ENCODE peak calls at places on chromosomes 3 and 15, in ten cellular contexts. One of them, this sample, is unnamed.

GRCh38 chr3:194555175-194556062 is 68.6 kb upstream of the ATP13A3 start:
- DNase-seq in iris pigment epithelial cell: no peak
- DNase-seq in NCI-H1436 treated with DMSO at 0.1 percent for 48 hours: no peak
- DNase-seq in H1: no peak
- DNase-seq in activated CD8-positive, alpha-beta memory T cell treated with anti-CD3 and anti-CD28 coated beads, Interleukin-2, amount 50 U/mL, for 4 hours: no peak
- DNase-seq in fibroblast of pulmonary artery: no peak
- DNase-seq in activated T-cell treated with anti-CD3 and anti-CD28 coated beads for 4 hours: no peak
- DNase-seq in fibroblast of villous mesenchyme: no peak
- DNase-seq in anterior cingulate cortex: no peak
- DNase-seq in stimulated activated CD8-positive, alpha-beta memory T cell treated with anti-CD3 and anti-CD28 coated beads, Interleukin-12 subunit alpha, Interleukin-12 subunit beta, amount 100 ng/mL, for 1 hour: no peak
- DNase-seq in this sample: no peak

GRCh38 chr15:65130941-65131340 is 2.7 kb downstream of the PDCD7 start:
- DNase-seq in iris pigment epithelial cell: peak
- DNase-seq in NCI-H1436 treated with DMSO at 0.1 percent for 48 hours: no peak
- DNase-seq in H1: no peak
- DNase-seq in activated CD8-positive, alpha-beta memory T cell treated with anti-CD3 and anti-CD28 coated beads, Interleukin-2, amount 50 U/mL, for 4 hours: no peak
- DNase-seq in fibroblast of pulmonary artery: no peak
- DNase-seq in activated T-cell treated with anti-CD3 and anti-CD28 coated beads for 4 hours: no peak
- DNase-seq in fibroblast of villous mesenchyme: no peak
- DNase-seq in anterior cingulate cortex: no peak
- DNase-seq in stimulated activated CD8-positive, alpha-beta memory T cell treated with anti-CD3 and anti-CD28 coated beads, Interleukin-12 subunit alpha, Interleukin-12 subunit beta, amount 100 ng/mL, for 1 hour: no peak
- DNase-seq in this sample: peak

GRCh38 chr3:17740703-17741102 is 1.7 kb downstream of the TBC1D5 start:
- DNase-seq in iris pigment epithelial cell: peak
- DNase-seq in NCI-H1436 treated with DMSO at 0.1 percent for 48 hours: no peak
- DNase-seq in H1: no peak
- DNase-seq in activated CD8-positive, alpha-beta memory T cell treated with anti-CD3 and anti-CD28 coated beads, Interleukin-2, amount 50 U/mL, for 4 hours: no peak
- DNase-seq in fibroblast of pulmonary artery: peak
- DNase-seq in activated T-cell treated with anti-CD3 and anti-CD28 coated beads for 4 hours: no peak
- DNase-seq in fibroblast of villous mesenchyme: peak
- DNase-seq in anterior cingulate cortex: no peak
- DNase-seq in stimulated activated CD8-positive, alpha-beta memory T cell treated with anti-CD3 and anti-CD28 coated beads, Interleukin-12 subunit alpha, Interleukin-12 subunit beta, amount 100 ng/mL, for 1 hour: no peak
- DNase-seq in this sample: peak

GRCh38 chr15:39403674-39404117 is 177.2 kb upstream of the THBS1 start:
- DNase-seq in iris pigment epithelial cell: peak
- DNase-seq in NCI-H1436 treated with DMSO at 0.1 percent for 48 hours: peak
- DNase-seq in H1: no peak
- DNase-seq in activated CD8-positive, alpha-beta memory T cell treated with anti-CD3 and anti-CD28 coated beads, Interleukin-2, amount 50 U/mL, for 4 hours: no peak
- DNase-seq in fibroblast of pulmonary artery: peak
- DNase-seq in activated T-cell treated with anti-CD3 and anti-CD28 coated beads for 4 hours: no peak
- DNase-seq in fibroblast of villous mesenchyme: peak
- DNase-seq in anterior cingulate cortex: no peak
- DNase-seq in stimulated activated CD8-positive, alpha-beta memory T cell treated with anti-CD3 and anti-CD28 coated beads, Interleukin-12 subunit alpha, Interleukin-12 subunit beta, amount 100 ng/mL, for 1 hour: no peak
- DNase-seq in this sample: peak

GRCh38 chr15:33089878-33090757 is 104.4 kb downstream of the FMN1 start:
- DNase-seq in iris pigment epithelial cell: peak
- DNase-seq in NCI-H1436 treated with DMSO at 0.1 percent for 48 hours: no peak
- DNase-seq in H1: no peak
- DNase-seq in activated CD8-positive, alpha-beta memory T cell treated with anti-CD3 and anti-CD28 coated beads, Interleukin-2, amount 50 U/mL, for 4 hours: no peak
- DNase-seq in fibroblast of pulmonary artery: peak
- DNase-seq in activated T-cell treated with anti-CD3 and anti-CD28 coated beads for 4 hours: no peak
- DNase-seq in fibroblast of villous mesenchyme: peak
- DNase-seq in anterior cingulate cortex: no peak
- DNase-seq in stimulated activated CD8-positive, alpha-beta memory T cell treated with anti-CD3 and anti-CD28 coated beads, Interleukin-12 subunit alpha, Interleukin-12 subunit beta, amount 100 ng/mL, for 1 hour: no peak
- DNase-seq in this sample: peak

GRCh38 chr15:35911052-35911780 is 365.3 kb upstream of the DPH6 start:
- DNase-seq in iris pigment epithelial cell: no peak
- DNase-seq in NCI-H1436 treated with DMSO at 0.1 percent for 48 hours: no peak
- DNase-seq in H1: no peak
- DNase-seq in activated CD8-positive, alpha-beta memory T cell treated with anti-CD3 and anti-CD28 coated beads, Interleukin-2, amount 50 U/mL, for 4 hours: no peak
- DNase-seq in fibroblast of pulmonary artery: no peak
- DNase-seq in activated T-cell treated with anti-CD3 and anti-CD28 coated beads for 4 hours: no peak
- DNase-seq in fibroblast of villous mesenchyme: no peak
- DNase-seq in anterior cingulate cortex: no peak
- DNase-seq in stimulated activated CD8-positive, alpha-beta memory T cell treated with anti-CD3 and anti-CD28 coated beads, Interleukin-12 subunit alpha, Interleukin-12 subunit beta, amount 100 ng/mL, for 1 hour: no peak
- DNase-seq in this sample: no peak

GRCh38 chr3:107657971-107658370 is 135.2 kb downstream of the BBX start:
- DNase-seq in iris pigment epithelial cell: peak
- DNase-seq in NCI-H1436 treated with DMSO at 0.1 percent for 48 hours: no peak
- DNase-seq in H1: no peak
- DNase-seq in activated CD8-positive, alpha-beta memory T cell treated with anti-CD3 and anti-CD28 coated beads, Interleukin-2, amount 50 U/mL, for 4 hours: no peak
- DNase-seq in fibroblast of pulmonary artery: peak
- DNase-seq in activated T-cell treated with anti-CD3 and anti-CD28 coated beads for 4 hours: no peak
- DNase-seq in fibroblast of villous mesenchyme: peak
- DNase-seq in anterior cingulate cortex: no peak
- DNase-seq in stimulated activated CD8-positive, alpha-beta memory T cell treated with anti-CD3 and anti-CD28 coated beads, Interleukin-12 subunit alpha, Interleukin-12 subunit beta, amount 100 ng/mL, for 1 hour: no peak
- DNase-seq in this sample: peak

GRCh38 chr3:160665784-160666526 is 11.0 kb upstream of the ARL14 start:
- DNase-seq in iris pigment epithelial cell: peak
- DNase-seq in NCI-H1436 treated with DMSO at 0.1 percent for 48 hours: peak
- DNase-seq in H1: no peak
- DNase-seq in activated CD8-positive, alpha-beta memory T cell treated with anti-CD3 and anti-CD28 coated beads, Interleukin-2, amount 50 U/mL, for 4 hours: no peak
- DNase-seq in fibroblast of pulmonary artery: peak
- DNase-seq in activated T-cell treated with anti-CD3 and anti-CD28 coated beads for 4 hours: no peak
- DNase-seq in fibroblast of villous mesenchyme: peak
- DNase-seq in anterior cingulate cortex: no peak
- DNase-seq in stimulated activated CD8-positive, alpha-beta memory T cell treated with anti-CD3 and anti-CD28 coated beads, Interleukin-12 subunit alpha, Interleukin-12 subunit beta, amount 100 ng/mL, for 1 hour: no peak
- DNase-seq in this sample: peak

GRCh38 chr15:57307527-57308193 is 68.6 kb upstream of the CGNL1 start:
- DNase-seq in iris pigment epithelial cell: no peak
- DNase-seq in NCI-H1436 treated with DMSO at 0.1 percent for 48 hours: no peak
- DNase-seq in H1: no peak
- DNase-seq in activated CD8-positive, alpha-beta memory T cell treated with anti-CD3 and anti-CD28 coated beads, Interleukin-2, amount 50 U/mL, for 4 hours: no peak
- DNase-seq in fibroblast of pulmonary artery: no peak
- DNase-seq in activated T-cell treated with anti-CD3 and anti-CD28 coated beads for 4 hours: no peak
- DNase-seq in fibroblast of villous mesenchyme: peak
- DNase-seq in anterior cingulate cortex: no peak
- DNase-seq in stimulated activated CD8-positive, alpha-beta memory T cell treated with anti-CD3 and anti-CD28 coated beads, Interleukin-12 subunit alpha, Interleukin-12 subunit beta, amount 100 ng/mL, for 1 hour: no peak
- DNase-seq in this sample: no peak

GRCh38 chr3:189041482-189042090 is 130.2 kb upstream of the TPRG1 start:
- DNase-seq in iris pigment epithelial cell: peak
- DNase-seq in NCI-H1436 treated with DMSO at 0.1 percent for 48 hours: peak
- DNase-seq in H1: peak
- DNase-seq in activated CD8-positive, alpha-beta memory T cell treated with anti-CD3 and anti-CD28 coated beads, Interleukin-2, amount 50 U/mL, for 4 hours: peak
- DNase-seq in fibroblast of pulmonary artery: peak
- DNase-seq in activated T-cell treated with anti-CD3 and anti-CD28 coated beads for 4 hours: peak
- DNase-seq in fibroblast of villous mesenchyme: peak
- DNase-seq in anterior cingulate cortex: no peak
- DNase-seq in stimulated activated CD8-positive, alpha-beta memory T cell treated with anti-CD3 and anti-CD28 coated beads, Interleukin-12 subunit alpha, Interleukin-12 subunit beta, amount 100 ng/mL, for 1 hour: peak
- DNase-seq in this sample: peak

GRCh38 chr3:151183253-151183652 is 19.8 kb downstream of the GPR171 start:
- DNase-seq in iris pigment epithelial cell: peak
- DNase-seq in NCI-H1436 treated with DMSO at 0.1 percent for 48 hours: no peak
- DNase-seq in H1: no peak
- DNase-seq in activated CD8-positive, alpha-beta memory T cell treated with anti-CD3 and anti-CD28 coated beads, Interleukin-2, amount 50 U/mL, for 4 hours: no peak
- DNase-seq in fibroblast of pulmonary artery: no peak
- DNase-seq in activated T-cell treated with anti-CD3 and anti-CD28 coated beads for 4 hours: no peak
- DNase-seq in fibroblast of villous mesenchyme: peak
- DNase-seq in anterior cingulate cortex: no peak
- DNase-seq in stimulated activated CD8-positive, alpha-beta memory T cell treated with anti-CD3 and anti-CD28 coated beads, Interleukin-12 subunit alpha, Interleukin-12 subunit beta, amount 100 ng/mL, for 1 hour: no peak
- DNase-seq in this sample: peak

GRCh38 chr3:42659451-42660130 is 6.1 kb downstream of the ZBTB47 start:
- DNase-seq in iris pigment epithelial cell: no peak
- DNase-seq in NCI-H1436 treated with DMSO at 0.1 percent for 48 hours: no peak
- DNase-seq in H1: no peak
- DNase-seq in activated CD8-positive, alpha-beta memory T cell treated with anti-CD3 and anti-CD28 coated beads, Interleukin-2, amount 50 U/mL, for 4 hours: no peak
- DNase-seq in fibroblast of pulmonary artery: no peak
- DNase-seq in activated T-cell treated with anti-CD3 and anti-CD28 coated beads for 4 hours: no peak
- DNase-seq in fibroblast of villous mesenchyme: no peak
- DNase-seq in anterior cingulate cortex: no peak
- DNase-seq in stimulated activated CD8-positive, alpha-beta memory T cell treated with anti-CD3 and anti-CD28 coated beads, Interleukin-12 subunit alpha, Interleukin-12 subunit beta, amount 100 ng/mL, for 1 hour: no peak
- DNase-seq in this sample: no peak

GRCh38 chr3:184619348-184619747 is 57.8 kb downstream of the EPHB3 start:
- DNase-seq in iris pigment epithelial cell: no peak
- DNase-seq in NCI-H1436 treated with DMSO at 0.1 percent for 48 hours: no peak
- DNase-seq in H1: no peak
- DNase-seq in activated CD8-positive, alpha-beta memory T cell treated with anti-CD3 and anti-CD28 coated beads, Interleukin-2, amount 50 U/mL, for 4 hours: no peak
- DNase-seq in fibroblast of pulmonary artery: peak
- DNase-seq in activated T-cell treated with anti-CD3 and anti-CD28 coated beads for 4 hours: no peak
- DNase-seq in fibroblast of villous mesenchyme: no peak
- DNase-seq in anterior cingulate cortex: no peak
- DNase-seq in stimulated activated CD8-positive, alpha-beta memory T cell treated with anti-CD3 and anti-CD28 coated beads, Interleukin-12 subunit alpha, Interleukin-12 subunit beta, amount 100 ng/mL, for 1 hour: no peak
- DNase-seq in this sample: no peak